ENCODE peak calls at places on chromosomes 3 and 15, in nine cellular contexts. J is activated T-helper 1 cell treated with anti-CD3 and anti-CD28 coated beads, Interleukin-2, amount 50 U/mL, for 16 hours; I is AG08395; Q is H9; G is amygdala; N is breast epithelium; A is activated CD4-positive, CD25-positive, alpha-beta regulatory T cell treated with anti-CD3 and anti-CD28 coated beads, Interleukin-2, amount 50 U/mL, for 16 hours; R is cardiac septum; E is GM12865. W is an unnamed sample.

GRCh38 chr3:44914936-44915335 is 40.5 kb downstream of the TGM4 start:
- DNase-seq in J (no peak), I (peak), Q (no peak), G (no peak), N (no peak), A (no peak), R (peak), E (no peak), W (no peak)

GRCh38 chr3:59518268-59518667 is 468.4 kb upstream of the CFAP20DC start:
- DNase-seq in J (no peak), I (no peak), Q (no peak), G (no peak), N (no peak), A (no peak), R (no peak), E (no peak), W (no peak)

GRCh38 chr15:28984421-28985375 is 98.9 kb downstream of the APBA2 start:
- DNase-seq in J (no peak), I (no peak), Q (no peak), G (peak), N (no peak), A (no peak), R (no peak), E (no peak), W (no peak)

GRCh38 chr15:88609344-88609743 is 11.8 kb upstream of the AEN start:
- DNase-seq in J (no peak), I (no peak), Q (peak), G (no peak), N (no peak), A (no peak), R (no peak), E (no peak), W (no peak)

GRCh38 chr15:85330941-85331588 is 49.3 kb upstream of the AKAP13 start:
- DNase-seq in J (peak), I (peak), Q (peak), G (peak), N (peak), A (peak), R (peak), E (peak), W (peak)

GRCh38 chr3:31448035-31448881 is 84.5 kb upstream of the STT3B start:
- DNase-seq in J (no peak), I (no peak), Q (peak), G (no peak), N (no peak), A (no peak), R (no peak), E (peak), W (no peak)

GRCh38 chr15:48025118-48025517 is 95.7 kb upstream of the SLC24A5 start:
- DNase-seq in J (no peak), I (no peak), Q (no peak), G (no peak), N (no peak), A (no peak), R (no peak), E (no peak), W (no peak)

GRCh38 chr3:112101946-112102345 is 15.8 kb downstream of the C3orf52 start:
- DNase-seq in J (no peak), I (peak), Q (no peak), G (no peak), N (no peak), A (no peak), R (no peak), E (no peak), W (no peak)

GRCh38 chr15:74732846-74733245 is 7.5 kb upstream of the CYP1A1 start:
- DNase-seq in J (no peak), I (no peak), Q (no peak), G (no peak), N (no peak), A (no peak), R (no peak), E (no peak), W (no peak)

GRCh38 chr3:151544164-151544548 is 83.3 kb upstream of the IGSF10 start:
- DNase-seq in J (no peak), I (no peak), Q (no peak), G (no peak), N (no peak), A (no peak), R (no peak), E (no peak), W (no peak)

GRCh38 chr3:51642462-51642861 is 28.6 kb upstream of the TEX264 start:
- DNase-seq in J (no peak), I (no peak), Q (no peak), G (no peak), N (no peak), A (no peak), R (no peak), E (no peak), W (no peak)